ENCODE peak calls at places on chromosomes 7 and 10, in five cellular contexts. L, P, C, Y and H are unnamed samples.

GRCh38 chr7:117217636-117218035 is 105.2 kb downstream of the WNT2 start:
- DNase-seq in L (no peak), P (no peak), C (no peak), Y (no peak), H (no peak)

GRCh38 chr10:14220026-14220425 is 110.7 kb downstream of the FRMD4A start:
- DNase-seq in L (no peak), P (no peak), C (peak), Y (no peak), H (no peak)

GRCh38 chr7:10934292-10934691 is 39.4 kb upstream of the PHF14 start:
- DNase-seq in L (no peak), P (no peak), C (no peak), Y (no peak), H (no peak)

GRCh38 chr7:29623976-29624375 is 60.3 kb downstream of the PRR15 start:
- DNase-seq in L (no peak), P (no peak), C (peak), Y (peak), H (no peak)

GRCh38 chr7:33853361-33854062 is 51.8 kb upstream of the BMPER start:
- DNase-seq in L (no peak), P (no peak), C (peak), Y (no peak), H (no peak)

GRCh38 chr7:25656581-25657026 is 428.3 kb upstream of the NPVF start:
- DNase-seq in L (no peak), P (peak), C (no peak), Y (no peak), H (peak)

GRCh38 chr7:98024075-98024474 is 34.1 kb upstream of the OCM2 start:
- DNase-seq in L (no peak), P (no peak), C (no peak), Y (no peak), H (no peak)

GRCh38 chr7:29265208-29265923 is 70.8 kb downstream of the CHN2 start:
- DNase-seq in L (no peak), P (no peak), C (no peak), Y (no peak), H (no peak)

GRCh38 chr7:96080021-96080420 is 241.9 kb downstream of the SLC25A13 start:
- DNase-seq in L (no peak), P (no peak), C (peak), Y (no peak), H (no peak)

GRCh38 chr10:110872984-110873569 is 1.3 kb downstream of the PDCD4 start:
- DNase-seq in L (no peak), P (no peak), C (peak), Y (no peak), H (peak)

GRCh38 chr10:6140141-6140841 is 51.5 kb downstream of the RBM17 start:
- DNase-seq in L (no peak), P (no peak), C (no peak), Y (no peak), H (no peak)

GRCh38 chr7:107782374-107782773 is 20.6 kb downstream of the SLC26A3 start:
- DNase-seq in L (no peak), P (no peak), C (no peak), Y (no peak), H (no peak)

GRCh38 chr7:84509522-84509921 is 314.9 kb upstream of the SEMA3A start:
- DNase-seq in L (no peak), P (no peak), C (no peak), Y (no peak), H (no peak)

GRCh38 chr7:30625283-30625682 is 30.6 kb downstream of the GARS1 start:
- DNase-seq in L (no peak), P (peak), C (no peak), Y (peak), H (no peak)

GRCh38 chr7:97016392-97017196 is 8.0 kb downstream of the DLX5 start:
- DNase-seq in L (no peak), P (peak), C (no peak), Y (no peak), H (peak)

GRCh38 chr10:92914478-92915066 is 66.3 kb downstream of the EXOC6 start:
- DNase-seq in L (peak), P (peak), C (peak), Y (peak), H (peak)

GRCh38 chr10:116836087-116836486 is 13.2 kb upstream of the ENO4 start:
- DNase-seq in L (no peak), P (peak), C (no peak), Y (no peak), H (no peak)